ENCODE peak calls at places on chromosomes 11 and 22, in seven cellular contexts. T is CD4-positive, CD25-positive, alpha-beta regulatory T cell; S is iPS DF 6.9; K is HepG2; V is tibial nerve; A is endodermal cell; U is esophagus squamous epithelium. C is an unnamed sample.

GRCh38 chr11:5288108-5288911 is 13.4 kb downstream of the OR51B4 start:
- DNase-seq in T (no peak), S (no peak), K (no peak), V (no peak), A (no peak), U (no peak), C (no peak)

GRCh38 chr11:62921573-62922188 is 518 bp upstream of the CHRM1 start:
- DNase-seq in T (no peak), S (no peak), K (no peak), V (no peak), A (peak), U (no peak), C (no peak)

GRCh38 chr11:31655483-31655882 is 145.9 kb downstream of the ELP4 start:
- DNase-seq in T (no peak), S (no peak), K (peak), V (no peak), A (no peak), U (no peak), C (no peak)

GRCh38 chr11:76625787-76626186 is 44.8 kb downstream of the LRRC32 start:
- DNase-seq in T (no peak), S (no peak), K (no peak), V (no peak), A (peak), U (no peak), C (no peak)

GRCh38 chr22:18095101-18095805 is 15.4 kb upstream of the TUBA8 start:
- DNase-seq in T (no peak), S (no peak), K (no peak), V (no peak), A (no peak), U (no peak), C (no peak)

GRCh38 chr11:68159161-68159560 is 38.0 kb upstream of the CHKA start:
- DNase-seq in T (no peak), S (no peak), K (no peak), V (no peak), A (no peak), U (no peak), C (no peak)

GRCh38 chr11:134856371-134856971 is 444.4 kb upstream of the B3GAT1 start:
- DNase-seq in T (no peak), S (no peak), K (no peak), V (no peak), A (no peak), U (no peak), C (no peak)

GRCh38 chr11:59216654-59217640 is 4.2 kb upstream of the MPEG1 start:
- DNase-seq in T (no peak), S (no peak), K (no peak), V (peak), A (no peak), U (no peak), C (no peak)

GRCh38 chr11:1390603-1391164 is 950 bp downstream of the BRSK2 start:
- DNase-seq in T (no peak), S (no peak), K (no peak), V (no peak), A (peak), U (no peak), C (no peak)

GRCh38 chr22:37486224-37486845 is at the start of gene MFNG:
- DNase-seq in T (peak), S (no peak), K (peak), V (peak), A (peak), U (peak), C (peak)

GRCh38 chr11:123428221-123428631 is 1.8 kb upstream of the GRAMD1B start:
- DNase-seq in T (no peak), S (no peak), K (no peak), V (no peak), A (no peak), U (no peak), C (no peak)

GRCh38 chr11:61594907-61595257 is 14.0 kb upstream of the SYT7 start:
- DNase-seq in T (no peak), S (no peak), K (no peak), V (no peak), A (no peak), U (no peak), C (no peak)

GRCh38 chr11:69320326-69320725 is 26.4 kb downstream of the MYEOV start:
- DNase-seq in T (no peak), S (no peak), K (no peak), V (no peak), A (no peak), U (no peak), C (peak)

GRCh38 chr22:38513063-38513462 is 7.0 kb upstream of the DDX17 start:
- DNase-seq in T (peak), S (peak), K (peak), V (no peak), A (peak), U (no peak), C (peak)

GRCh38 chr11:66278396-66279091 is 569 bp downstream of the CNIH2 start:
- DNase-seq in T (no peak), S (no peak), K (no peak), V (no peak), A (no peak), U (no peak), C (no peak)

GRCh38 chr22:26709617-26710390 is 52.4 kb downstream of the MIAT start:
- DNase-seq in T (no peak), S (no peak), K (no peak), V (no peak), A (no peak), U (no peak), C (no peak)

GRCh38 chr11:12746593-12747097 is 72.4 kb downstream of the TEAD1 start:
- DNase-seq in T (no peak), S (peak), K (peak), V (no peak), A (peak), U (no peak), C (no peak)

DNA sequence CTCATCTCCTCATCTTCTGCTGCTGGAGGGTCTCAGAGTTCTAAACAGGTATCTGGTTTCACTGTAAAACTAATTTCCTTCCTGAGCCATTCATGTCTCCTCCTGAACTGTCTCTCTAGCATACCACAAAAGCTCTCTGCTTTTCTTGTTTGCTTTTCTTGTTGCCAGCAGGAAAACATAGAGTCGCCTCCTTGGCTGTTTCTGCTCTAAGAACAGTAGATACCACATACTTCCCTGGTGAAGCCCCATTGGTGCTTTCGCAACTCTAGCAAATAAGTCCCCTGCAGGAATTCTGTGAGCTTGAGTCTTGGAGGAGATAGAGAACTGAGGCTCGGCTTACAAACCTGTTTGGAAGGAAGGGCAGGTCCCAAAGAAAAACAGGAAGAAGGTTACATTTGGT is 7.0 kb downstream of the DIXDC1 start:
- DNase-seq in T (no peak), S (no peak), K (peak), V (no peak), A (peak), U (no peak), C (no peak)
- H3K4me3 ChIP-seq in T (no peak), S (no peak), K (no peak), V (no peak), A (no peak), U (no peak), C (no peak)

GRCh38 chr11:91459840-91460239 is 764.8 kb upstream of the FAT3 start:
- DNase-seq in T (no peak), S (no peak), K (no peak), V (no peak), A (no peak), U (no peak), C (no peak)
- H3K27ac ChIP-seq in T (no peak), S (no peak), K (no peak), V (no peak), A (no peak), U (no peak), C (no peak)

GRCh38 chr11:119100246-119100959 is 1.2 kb downstream of the DPAGT1 start:
- DNase-seq in T (no peak), S (no peak), K (peak), V (no peak), A (peak), U (no peak), C (no peak)
- H3K4me3 ChIP-seq in T (peak), S (peak), K (peak), V (peak), A (peak), U (peak), C (peak)

GRCh38 chr11:78291754-78292108 is 103.0 kb downstream of the USP35 start:
- DNase-seq in T (peak), S (no peak), K (no peak), V (no peak), A (no peak), U (no peak), C (no peak)

GRCh38 chr11:78289547-78290292 is 101.0 kb downstream of the USP35 start:
- DNase-seq in T (no peak), S (no peak), K (no peak), V (no peak), A (no peak), U (no peak), C (no peak)

GRCh38 chr11:78295347-78295746 is 106.6 kb downstream of the USP35 start:
- DNase-seq in T (no peak), S (no peak), K (no peak), V (no peak), A (no peak), U (no peak), C (no peak)

GRCh38 chr11:78290293-78291176 is 101.8 kb downstream of the USP35 start:
- DNase-seq in T (peak), S (no peak), K (peak), V (peak), A (no peak), U (no peak), C (no peak)

DNA sequence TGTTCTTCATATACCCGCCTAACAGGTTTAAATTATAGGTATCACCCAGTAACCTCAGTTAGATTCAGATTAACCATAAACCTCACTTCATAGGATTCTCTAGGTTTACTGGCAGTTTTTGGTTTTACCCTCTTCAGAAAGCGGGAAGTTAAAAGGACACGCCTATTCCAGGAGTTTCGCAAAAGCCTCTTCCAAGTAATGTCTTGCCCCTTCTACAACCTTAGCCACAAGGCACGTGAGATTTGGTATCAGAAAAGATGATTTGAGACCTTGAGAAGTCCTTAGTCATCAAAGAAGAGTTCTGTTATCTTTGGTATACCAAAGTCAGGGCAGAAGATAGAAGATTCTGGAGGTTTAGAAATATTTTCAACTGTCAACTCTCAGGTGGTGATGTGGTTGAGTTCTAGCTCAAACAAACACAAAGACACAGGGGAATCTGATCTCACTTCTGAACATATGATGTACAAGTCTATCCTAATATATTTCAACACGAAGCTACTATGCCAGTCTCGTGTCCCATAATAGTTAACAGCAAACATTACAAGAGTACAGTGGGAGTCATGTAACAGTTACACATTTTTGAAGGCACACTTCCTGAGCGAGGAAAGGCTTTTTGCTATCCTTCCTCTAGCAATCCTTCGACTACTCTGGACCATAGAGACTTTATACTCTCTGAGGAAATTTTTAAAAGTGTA is 103.5 kb downstream of the USP35 start:
- DNase-seq in T (peak), S (no peak), K (peak), V (no peak), A (no peak), U (no peak), C (no peak)
- H3K27ac ChIP-seq in T (no peak), S (no peak), K (peak), V (no peak), A (no peak), U (no peak), C (no peak)

DNA sequence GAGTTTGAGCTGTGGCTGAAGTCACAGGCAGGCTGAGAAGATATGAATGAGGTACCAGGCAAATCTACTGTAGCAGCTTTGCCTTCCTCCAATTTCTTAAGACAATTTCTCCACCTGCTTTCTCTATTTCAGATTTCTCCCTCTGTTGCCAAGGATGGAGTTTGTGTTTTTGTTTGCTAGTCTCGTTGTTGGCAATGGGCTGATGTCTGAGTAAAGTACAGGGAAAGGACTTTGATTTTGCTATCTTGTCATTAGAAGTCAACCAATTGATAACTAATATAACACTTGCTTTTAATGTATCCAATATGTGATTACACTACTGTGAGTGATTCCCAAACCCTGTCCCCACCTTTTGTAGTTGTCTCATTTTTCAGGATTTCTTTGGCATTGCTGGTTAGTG is 40.1 kb upstream of the RRAS2 start:
- DNase-seq in T (no peak), S (no peak), K (no peak), V (no peak), A (no peak), U (no peak), C (no peak)
- H3K4me3 ChIP-seq in T (no peak), S (no peak), K (no peak), V (no peak), A (no peak), U (no peak), C (no peak)

GRCh38 chr11:126198648-126199047 is 12.8 kb downstream of the RPUSD4 start:
- DNase-seq in T (no peak), S (no peak), K (no peak), V (no peak), A (no peak), U (no peak), C (no peak)
- H3K27ac ChIP-seq in T (no peak), S (no peak), K (no peak), V (no peak), A (no peak), U (no peak), C (no peak)